ENCODE peak calls at places on chromosomes 6 and 20, in eight cellular contexts. A is heart right ventricle, T is fibroblast of lung, D is fibroblast of mammary gland, C is fibroblast of the aortic adventitia, Z is A673, S is left lung, H is A549. O is an unnamed sample.

GRCh38 chr20:23142162-23143050 is 56.3 kb upstream of the CD93 start:
- DNase-seq in D (no peak), S (no peak), C (no peak), T (no peak), H (no peak), A (no peak), Z (no peak), O (no peak)

GRCh38 chr6:143176090-143177021 is 115.7 kb downstream of the AIG1 start:
- DNase-seq in S (peak; percentile 24), T (peak; percentile 99), Z (no peak), H (no peak), C (peak; percentile 86), A (no peak), D (peak; percentile 90), O (peak; percentile 89)

GRCh38 chr6:113364781-113365545 is 492.2 kb upstream of the MARCKS start:
- DNase-seq in Z (peak; percentile 26), T (peak; percentile 82), S (no peak), C (peak; percentile 42), A (no peak), D (peak; percentile 59), H (no peak), O (no peak)

GRCh38 chr6:4021862-4022715 is 56.8 kb downstream of the FAM217A start:
- DNase-seq in C (peak; percentile 21), Z (no peak), H (no peak), T (peak; percentile 14), A (no peak), S (no peak), D (peak; percentile 30), O (no peak)

GRCh38 chr6:30348957-30349356 is 4.0 kb downstream of the RPP21 start:
- DNase-seq in D (no peak), S (no peak), A (no peak), T (no peak), C (no peak), H (no peak), Z (no peak), O (no peak)

GRCh38 chr6:83151114-83151513 is 42.0 kb downstream of the PGM3 start:
- DNase-seq in Z (no peak), A (no peak), D (no peak), T (no peak), S (no peak), H (no peak), C (no peak), O (no peak)

GRCh38 chr6:17505767-17506280 is 94.3 kb upstream of the FAM8A1 start:
- DNase-seq in Z (no peak), S (no peak), T (peak; percentile 64), D (peak; percentile 15), H (no peak), C (no peak), A (no peak), O (no peak)

GRCh38 chr20:32984196-32984595 is 20.0 kb downstream of the SUN5 start:
- DNase-seq in S (no peak), H (no peak), A (no peak), Z (peak; percentile 21), C (no peak), T (no peak), D (no peak), O (no peak)

GRCh38 chr20:25738198-25738597 is 41.5 kb upstream of the ZNF337 start:
- DNase-seq in S (no peak), H (no peak), D (peak; percentile 31), T (peak; percentile 23), A (no peak), C (no peak), Z (no peak), O (peak; percentile 18)

GRCh38 chr6:128515550-128516513 is 4.6 kb downstream of the PTPRK start:
- DNase-seq in S (no peak), Z (no peak), A (no peak), D (peak; percentile 67), T (peak; percentile 73), C (peak; percentile 72), H (no peak), O (no peak)

GRCh38 chr6:15017251-15017650 is 228.6 kb upstream of the JARID2 start:
- DNase-seq in D (no peak), Z (peak; percentile 48), H (no peak), S (no peak), A (peak; percentile 23), T (peak; percentile 24), C (peak; percentile 4), O (no peak)

GRCh38 chr6:138691595-138692057 is 81.9 kb upstream of the CCDC28A start:
- DNase-seq in A (no peak), T (peak; percentile 91), D (peak; percentile 78), H (peak; percentile 9), Z (peak; percentile 45), S (no peak), C (peak; percentile 85), O (peak; percentile 69)

GRCh38 chr6:138690975-138691594 is 82.5 kb upstream of the CCDC28A start:
- DNase-seq in T (no peak), Z (no peak), C (no peak), D (no peak), A (no peak), H (no peak), S (no peak), O (no peak)

GRCh38 chr6:138695193-138695592 is 78.4 kb upstream of the CCDC28A start:
- DNase-seq in S (no peak), D (peak; percentile 41), C (no peak), T (no peak), Z (no peak), A (no peak), H (no peak), O (no peak)

GRCh38 chr6:138692058-138692977 is 81.3 kb upstream of the CCDC28A start:
- DNase-seq in D (peak; percentile 37), C (peak; percentile 47), Z (peak; percentile 71), H (peak; percentile 42), S (peak; percentile 93), T (peak; percentile 57), A (peak; percentile 84), O (no peak)

DNA sequence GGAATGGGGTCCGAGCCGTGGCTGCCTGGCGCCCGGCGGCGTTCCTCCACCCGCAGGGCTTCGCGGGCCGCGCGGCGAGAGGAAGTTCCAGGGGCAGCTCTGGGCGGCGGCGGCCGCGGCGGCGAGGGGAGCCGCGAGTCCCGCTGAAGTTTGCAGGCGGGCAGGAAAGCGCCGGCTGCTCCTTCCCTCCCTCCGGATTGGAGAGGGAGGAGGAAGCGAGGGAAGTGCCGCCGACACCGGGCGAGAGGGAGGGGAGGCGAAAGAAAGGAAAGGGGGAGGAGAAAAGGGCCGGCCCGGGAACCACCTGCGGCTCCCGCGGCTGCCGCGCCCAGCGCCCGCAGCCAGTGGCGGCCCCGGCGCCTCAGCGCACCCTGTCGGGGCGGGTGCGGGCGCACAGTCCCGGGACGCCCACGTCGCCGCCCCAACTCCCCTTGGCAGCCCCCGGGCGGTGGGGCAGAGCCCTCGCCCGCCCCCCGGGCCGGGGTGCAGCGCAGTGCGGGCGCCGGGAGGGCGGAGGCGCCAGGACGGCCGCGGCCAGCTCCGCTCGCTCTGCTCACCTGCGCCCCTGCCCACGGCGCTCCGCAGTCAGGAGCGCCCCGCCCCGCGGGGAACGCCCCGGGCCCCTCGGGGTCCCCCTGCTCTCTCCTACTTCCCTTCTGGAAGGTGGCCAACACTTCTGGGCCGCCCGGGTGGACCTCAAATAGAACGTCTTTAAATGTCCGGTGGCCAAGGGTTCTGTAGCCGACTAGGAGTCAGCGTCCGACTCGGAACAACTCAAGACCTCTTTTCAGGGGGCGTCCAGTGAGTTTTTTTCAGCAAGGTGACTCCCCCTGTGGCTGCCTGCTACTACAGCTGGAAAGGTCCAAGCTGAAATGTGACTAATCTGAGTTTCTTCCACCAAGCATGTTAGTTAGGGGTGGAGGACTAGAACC is 80.3 kb upstream of the CCDC28A start:
- DNase-seq in T (peak; percentile 77), H (peak; percentile 69), C (peak; percentile 35), S (peak; percentile 94), Z (peak; percentile 88), D (peak; percentile 52), A (peak; percentile 63), O (no peak)
- TF ChIP-seq CTCF in T (peak; percentile 3), H (peak; percentile 22), C (no peak), S (no peak), Z (no peak), D (no peak), A (peak; percentile 21), O (peak; percentile 16)

GRCh38 chr6:166757226-166758135 is 130.4 kb upstream of the RPS6KA2 start:
- DNase-seq in S (no peak), C (peak; percentile 25), T (peak; percentile 54), D (peak; percentile 54), Z (no peak), H (no peak), A (no peak), O (no peak)
- H3K4me3 ChIP-seq in S (no peak overlapping the region), C (peak overlapping the region; percentile 28), T (peak overlapping the region; percentile 19), D (no peak overlapping the region), Z (no peak overlapping the region), H (no peak overlapping the region), A (no peak overlapping the region), O (peak overlapping the region; percentile 44)

DNA sequence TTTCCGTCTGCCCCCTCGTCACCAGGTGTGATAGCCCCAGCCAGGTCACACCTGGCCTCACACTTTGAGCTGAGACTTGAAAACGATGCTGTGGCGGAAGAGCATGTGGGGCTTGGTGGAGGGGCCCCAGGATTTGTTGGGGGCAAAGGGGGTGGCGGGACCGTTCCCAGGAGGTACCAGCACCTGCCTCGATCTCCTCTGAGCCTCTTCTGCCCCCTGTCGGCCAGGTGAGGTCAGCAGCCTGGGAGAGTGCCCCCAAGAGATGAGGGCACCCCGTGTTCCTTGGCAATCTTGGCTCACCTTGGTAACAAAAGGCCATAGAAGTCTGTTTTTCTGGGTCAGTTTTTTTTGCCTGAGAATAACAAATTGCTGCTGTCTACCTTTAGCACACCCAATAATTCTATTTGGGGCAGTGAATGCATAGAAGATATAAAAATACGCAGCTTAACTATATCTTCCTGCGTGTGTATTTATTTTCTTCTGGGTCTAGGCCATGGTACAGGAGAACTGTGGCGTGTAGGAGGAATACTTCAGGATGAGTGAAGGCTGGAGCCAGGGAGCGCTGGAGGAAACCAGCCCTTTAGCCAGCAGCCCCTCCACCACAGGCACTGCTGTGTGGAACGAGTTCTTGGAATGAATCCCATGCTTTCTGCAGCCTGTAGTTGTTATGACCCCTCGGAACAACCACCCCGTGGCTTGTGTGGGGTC is 25.2 kb downstream of the SPATA2 start:
- DNase-seq in C (no peak), S (no peak), Z (no peak), T (no peak), H (no peak), A (no peak), D (no peak), O (no peak)
- TF ChIP-seq CTCF in C (peak; percentile 20), S (peak; percentile 15), Z (no peak), T (no peak), H (peak; percentile 45), A (peak; percentile 10), D (peak; percentile 7), O (no peak)

GRCh38 chr6:38783436-38784228 is 68.5 kb downstream of the DNAH8 start:
- DNase-seq in C (no peak), H (no peak), S (no peak), T (no peak), Z (no peak), D (no peak), A (no peak), O (no peak)

GRCh38 chr6:38776515-38776914 is 61.4 kb downstream of the DNAH8 start:
- DNase-seq in A (no peak), Z (no peak), T (peak; percentile 49), S (no peak), H (no peak), C (peak; percentile 0), D (peak; percentile 24), O (no peak)

GRCh38 chr6:38775870-38776269 is 60.8 kb downstream of the DNAH8 start:
- DNase-seq in H (no peak), C (no peak), Z (no peak), D (no peak), S (no peak), T (no peak), A (no peak), O (no peak)

GRCh38 chr6:38782616-38783015 is 67.5 kb downstream of the DNAH8 start:
- DNase-seq in A (no peak), C (no peak), H (no peak), D (no peak), T (no peak), S (no peak), Z (no peak), O (no peak)

GRCh38 chr6:38779310-38780062 is 64.4 kb downstream of the DNAH8 start:
- DNase-seq in A (no peak), Z (no peak), D (no peak), T (no peak), H (no peak), C (no peak), S (no peak), O (no peak)
- H3K4me3 ChIP-seq in A (no peak overlapping the region), Z (no peak overlapping the region), D (no peak overlapping the region), T (no peak overlapping the region), H (no peak overlapping the region), C (no peak overlapping the region), S (no peak overlapping the region), O (no peak overlapping the region)